ENCODE peak calls at places on chromosome 2, in ten cellular contexts. T, B, L, I, F, N, O, M, Q and H are unnamed samples.

GRCh38 chr2:209368406-209368805 is 55.4 kb upstream of the MAP2 start:
- DNase-seq in F (no peak), I (no peak), M (peak; percentile 25), T (no peak), Q (no peak), O (no peak), B (no peak), L (no peak), N (no peak), H (peak; percentile 66)

GRCh38 chr2:58137221-58137620 is 90.6 kb downstream of the VRK2 start:
- DNase-seq in Q (no peak), N (no peak), L (peak; percentile 68), I (no peak), B (no peak), F (no peak), T (no peak), M (peak; percentile 51), O (no peak), H (peak; percentile 85)

GRCh38 chr2:15694589-15694986 is 102.9 kb downstream of the DDX1 start:
- DNase-seq in T (no peak), L (no peak), N (no peak), F (no peak), B (no peak), I (no peak), Q (no peak), O (no peak), M (no peak), H (no peak)

GRCh38 chr2:157792345-157793052 is 83.6 kb downstream of the ACVR1 start:
- DNase-seq in N (no peak), B (no peak), O (no peak), F (no peak), M (no peak), Q (peak; percentile 90), L (peak; percentile 92), T (no peak), I (no peak), H (peak; percentile 86)

GRCh38 chr2:143758629-143759330 is 629.6 kb downstream of the ARHGAP15 start:
- DNase-seq in M (peak; percentile 9), L (peak; percentile 23), F (no peak), T (no peak), O (no peak), Q (no peak), B (no peak), I (no peak), N (no peak), H (peak; percentile 16)

GRCh38 chr2:149002891-149003740 is 35.4 kb upstream of the LYPD6B start:
- DNase-seq in N (no peak), O (no peak), B (no peak), I (no peak), T (no peak), M (no peak), F (peak; percentile 42), Q (no peak), L (no peak), H (no peak)

GRCh38 chr2:102020596-102021170 is 28.9 kb downstream of the IL1R2 start:
- DNase-seq in Q (peak; percentile 91), F (peak; percentile 90), M (peak; percentile 71), B (no peak), O (peak; percentile 87), I (peak; percentile 75), T (peak; percentile 94), L (peak; percentile 88), N (peak; percentile 92), H (peak; percentile 68)

GRCh38 chr2:99468155-99468554 is 21.7 kb downstream of the REV1 start:
- DNase-seq in Q (no peak), B (no peak), N (no peak), I (no peak), M (no peak), F (no peak), O (no peak), T (no peak), L (no peak), H (peak; percentile 35)

GRCh38 chr2:159175182-159175581 is 111.3 kb downstream of the WDSUB1 start:
- DNase-seq in L (no peak), I (no peak), N (no peak), B (no peak), M (no peak), Q (no peak), O (no peak), F (no peak), T (no peak), H (no peak)

GRCh38 chr2:107418713-107419112 is 408.0 kb upstream of the RGPD4 start:
- DNase-seq in L (no peak), B (no peak), Q (no peak), F (no peak), M (no peak), T (no peak), I (no peak), N (no peak), O (no peak), H (no peak)

GRCh38 chr2:161208527-161209139 is 48.4 kb downstream of the TANK start:
- DNase-seq in O (no peak), T (no peak), N (no peak), Q (peak; percentile 78), B (no peak), L (peak; percentile 92), M (peak; percentile 83), I (no peak), F (no peak), H (peak; percentile 71)

GRCh38 chr2:131408778-131409177 is 44.8 kb upstream of the RAB6D start:
- DNase-seq in L (no peak), N (no peak), T (no peak), Q (no peak), I (no peak), O (no peak), B (no peak), M (no peak), F (no peak), H (no peak)
- H3K27ac ChIP-seq in L (no peak overlapping the region), N (no peak overlapping the region), T (no peak overlapping the region), Q (no peak overlapping the region), I (no peak overlapping the region), O (no peak overlapping the region), B (no peak overlapping the region), M (no peak overlapping the region), F (no peak overlapping the region), H (no peak overlapping the region)

GRCh38 chr2:119253114-119253702 is 29.6 kb downstream of the STEAP3 start:
- DNase-seq in T (no peak), F (no peak), Q (peak; percentile 72), L (peak; percentile 79), O (no peak), M (peak; percentile 66), N (no peak), B (no peak), I (no peak), H (peak; percentile 57)

GRCh38 chr2:119249855-119250775 is 26.5 kb downstream of the STEAP3 start:
- DNase-seq in N (no peak), O (no peak), T (no peak), M (no peak), I (no peak), Q (no peak), F (no peak), B (no peak), L (no peak), H (no peak)

GRCh38 chr2:119252186-119253113 is 28.8 kb downstream of the STEAP3 start:
- DNase-seq in O (no peak), I (no peak), N (no peak), F (no peak), T (no peak), B (no peak), M (peak; percentile 98), L (peak; percentile 97), Q (peak; percentile 97), H (peak; percentile 98)

GRCh38 chr2:119250891-119251290 is 27.3 kb downstream of the STEAP3 start:
- DNase-seq in B (no peak), M (no peak), T (no peak), I (no peak), L (no peak), F (no peak), Q (no peak), O (no peak), N (no peak), H (no peak)

DNA sequence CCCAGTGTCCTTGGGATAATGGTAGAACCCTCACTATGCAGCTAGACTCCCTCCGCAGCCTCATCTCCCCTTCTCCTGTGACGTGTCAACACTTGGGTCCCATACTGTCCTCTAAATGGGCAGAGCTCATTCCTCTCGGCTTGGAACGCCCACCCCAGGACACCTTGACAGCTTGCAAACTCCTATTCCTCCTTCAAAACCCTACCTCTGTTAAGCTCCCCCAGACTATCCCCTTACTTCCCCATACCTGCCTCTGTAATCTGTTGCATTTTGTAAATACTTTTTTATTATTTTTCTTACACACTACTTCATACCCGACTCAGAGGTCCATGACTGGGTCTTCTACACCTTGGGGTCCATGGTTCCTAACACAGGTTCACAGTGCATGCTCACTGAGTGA is 28.0 kb downstream of the STEAP3 start:
- DNase-seq in O (no peak), F (no peak), M (no peak), B (no peak), L (no peak), Q (no peak), N (no peak), I (no peak), T (no peak), H (no peak)
- H3K27ac ChIP-seq in O (no peak overlapping the region), F (no peak overlapping the region), M (peak overlapping the region; percentile 81), B (peak overlapping the region; percentile 87), L (no peak overlapping the region), Q (peak overlapping the region; percentile 98), N (no peak overlapping the region), I (no peak overlapping the region), T (peak overlapping the region; percentile 81), H (peak overlapping the region; percentile 98)

GRCh38 chr2:181376442-181376841 is 80.7 kb upstream of the ITGA4 start:
- DNase-seq in M (no peak), F (no peak), T (no peak), L (no peak), I (no peak), Q (no peak), B (no peak), O (no peak), N (peak; percentile 62), H (no peak)
- H3K27ac ChIP-seq in M (no peak overlapping the region), F (no peak overlapping the region), T (no peak overlapping the region), L (no peak overlapping the region), I (no peak overlapping the region), Q (no peak overlapping the region), B (no peak overlapping the region), O (no peak overlapping the region), N (no peak overlapping the region), H (no peak overlapping the region)

GRCh38 chr2:235510305-235510704 is 16.5 kb downstream of the AGAP1 start:
- DNase-seq in F (no peak), T (no peak), I (no peak), Q (no peak), L (no peak), O (no peak), B (no peak), N (no peak), M (no peak), H (no peak)

GRCh38 chr2:235511187-235511661 is 17.4 kb downstream of the AGAP1 start:
- DNase-seq in O (peak; percentile 62), I (no peak), B (peak; percentile 73), Q (peak; percentile 81), N (no peak), T (no peak), M (peak; percentile 81), L (peak; percentile 88), F (no peak), H (peak; percentile 88)

GRCh38 chr2:235513984-235514626 is 20.3 kb downstream of the AGAP1 start:
- DNase-seq in T (no peak), N (no peak), B (no peak), M (no peak), I (no peak), O (no peak), Q (no peak), F (no peak), L (no peak), H (no peak)

GRCh38 chr2:235512699-235513053 is 18.8 kb downstream of the AGAP1 start:
- DNase-seq in T (no peak), Q (no peak), F (no peak), O (no peak), I (no peak), M (no peak), B (no peak), L (no peak), N (peak; percentile 34), H (no peak)

GRCh38 chr2:235511751-235512698 is 18.2 kb downstream of the AGAP1 start:
- DNase-seq in F (no peak), I (no peak), L (no peak), Q (no peak), N (no peak), T (no peak), O (no peak), B (peak; percentile 11), M (no peak), H (no peak)
- H3K27ac ChIP-seq in F (no peak overlapping the region), I (no peak overlapping the region), L (no peak overlapping the region), Q (peak overlapping the region; percentile 46), N (no peak overlapping the region), T (no peak overlapping the region), O (peak overlapping the region; percentile 66), B (peak overlapping the region; percentile 57), M (no peak overlapping the region), H (no peak overlapping the region)